ENCODE peak calls at places on chromosomes 3 and 15, in six cellular contexts. Z is NCI-H82; C is AG09319; X is NCI-H2081; F is stimulated activated CD4-positive, alpha-beta T cell treated with anti-CD3 and anti-CD28 coated beads, TNF-alpha, amount 100 ng/mL, for 24 hours; O is nephron progenitor cell. G is an unnamed sample.

GRCh38 chr3:46059432-46059831 is 32.1 kb upstream of the XCR1 start:
- DNase-seq in O (no peak), X (no peak), C (no peak), F (no peak), Z (no peak), G (no peak)

GRCh38 chr15:73210630-73211029 is 158.1 kb downstream of the HCN4 start:
- DNase-seq in X (no peak), C (no peak), O (no peak), F (no peak), Z (no peak), G (no peak)

GRCh38 chr3:46797486-46797885 is 65.8 kb downstream of the MYL3 start:
- DNase-seq in O (no peak), Z (no peak), F (no peak), C (no peak), X (no peak), G (no peak)

GRCh38 chr3:148604270-148605085 is 93.2 kb upstream of the AGTR1 start:
- DNase-seq in F (no peak), C (no peak), X (no peak), O (no peak), Z (peak), G (no peak)

GRCh38 chr3:41120461-41120860 is 78.8 kb upstream of the CTNNB1 start:
- DNase-seq in C (no peak), X (no peak), F (no peak), O (no peak), Z (peak), G (no peak)

GRCh38 chr15:95327661-95328060 is 1002.8 kb upstream of the NR2F2 start:
- DNase-seq in O (no peak), F (no peak), C (no peak), X (no peak), Z (no peak), G (no peak)

GRCh38 chr15:97947465-97948262 is 12.8 kb upstream of the ARRDC4 start:
- DNase-seq in Z (no peak), X (no peak), O (no peak), C (no peak), F (no peak), G (no peak)

GRCh38 chr3:127610105-127610504 is 11.9 kb downstream of the MCM2 start:
- DNase-seq in Z (no peak), C (no peak), X (no peak), F (no peak), O (no peak), G (no peak)

GRCh38 chr3:110106805-110107204 is 769.5 kb upstream of the DPPA4 start:
- DNase-seq in Z (no peak), F (no peak), O (no peak), X (no peak), C (no peak), G (no peak)

GRCh38 chr3:197809356-197810020 is 18.4 kb downstream of the LRCH3 start:
- DNase-seq in O (no peak), F (no peak), X (no peak), Z (no peak), C (no peak), G (no peak)

GRCh38 chr3:162719684-162720341 is 1223.2 kb downstream of the OTOL1 start:
- DNase-seq in O (no peak), Z (peak), F (no peak), X (no peak), C (peak), G (no peak)